ENCODE peak calls at places on chromosomes 12 and 14, in four cellular contexts. I is heart left ventricle, Y is ovary, X is endothelial cell of umbilical vein. S is an unnamed sample. For H3K4me1, the result is how much of the 10 kb centered on the place peaks cover.

GRCh38 chr14:25120261-25120660 is 70.3 kb upstream of the STXBP6 start:
- DNase-seq in I (no peak), Y (no peak), X (no peak), S (no peak)

GRCh38 chr12:120321382-120322202 is 6.0 kb downstream of the PLA2G1B start:
- DNase-seq in I (no peak), Y (no peak), X (no peak), S (peak)

GRCh38 chr12:28248555-28249127 is 58.4 kb downstream of the CCDC91 start:
- DNase-seq in I (no peak), Y (no peak), X (no peak), S (no peak)

GRCh38 chr12:128644664-128645296 is 179.0 kb downstream of the SLC15A4 start:
- DNase-seq in I (no peak), Y (no peak), X (no peak), S (peak)

GRCh38 chr14:101669629-101670028 is 91.9 kb upstream of the PPP2R5C start:
- DNase-seq in I (no peak), Y (no peak), X (no peak), S (no peak)

GRCh38 chr12:85825751-85826150 is 10.5 kb downstream of the RASSF9 start:
- DNase-seq in I (no peak), Y (no peak), X (no peak), S (no peak)

GRCh38 chr14:50806241-50806933 is 24.6 kb downstream of the NIN start:
- DNase-seq in I (no peak), Y (no peak), X (no peak), S (no peak)

GRCh38 chr14:54881235-54881760 is 21.3 kb downstream of the GCH1 start:
- DNase-seq in I (peak), Y (no peak), X (no peak), S (peak)

GRCh38 chr14:23864252-23864651 is 89.3 kb upstream of the DHRS4 start:
- DNase-seq in I (no peak), Y (no peak), X (no peak), S (no peak)

GRCh38 chr12:76255281-76255680 is 92.9 kb downstream of the BBS10 start:
- DNase-seq in I (no peak), Y (no peak), X (no peak), S (no peak)

GRCh38 chr14:74207943-74208342 is 31.3 kb upstream of the VSX2 start:
- DNase-seq in I (no peak), Y (no peak), X (no peak), S (no peak)

GRCh38 chr14:56787530-56787929 is 22.7 kb downstream of the OTX2 start:
- DNase-seq in I (no peak), Y (no peak), X (no peak), S (no peak)

GRCh38 chr12:70661762-70662161 is 24.5 kb upstream of the PTPRB start:
- DNase-seq in I (no peak), Y (no peak), X (peak), S (no peak)

GRCh38 chr12:90569685-90570084 is 385.3 kb downstream of the CCER1 start:
- DNase-seq in I (no peak), Y (no peak), X (no peak), S (no peak)

GRCh38 chr12:53969588-53970259 is 3.2 kb upstream of the HOXC11 start:
- DNase-seq in I (no peak), Y (no peak), X (no peak), S (no peak)

GRCh38 chr14:58808828-58809227 is 171.1 kb downstream of the DACT1 start:
- DNase-seq in I (no peak), Y (peak), X (peak), S (peak)

GRCh38 chr12:132828706-132829534 is at the start of gene GOLGA3:
- DNase-seq in I (peak), Y (peak), X (peak), S (peak)

GRCh38 chr12:132825861-132826260 is 2.8 kb downstream of the GOLGA3 start:
- DNase-seq in I (no peak), Y (no peak), X (no peak), S (no peak)

GRCh38 chr12:132825089-132825488 is 3.6 kb downstream of the GOLGA3 start:
- DNase-seq in I (no peak), Y (no peak), X (no peak), S (no peak)

GRCh38 chr12:132831771-132832170 is 3.1 kb upstream of the GOLGA3 start:
- DNase-seq in I (no peak), Y (no peak), X (no peak), S (no peak)

DNA sequence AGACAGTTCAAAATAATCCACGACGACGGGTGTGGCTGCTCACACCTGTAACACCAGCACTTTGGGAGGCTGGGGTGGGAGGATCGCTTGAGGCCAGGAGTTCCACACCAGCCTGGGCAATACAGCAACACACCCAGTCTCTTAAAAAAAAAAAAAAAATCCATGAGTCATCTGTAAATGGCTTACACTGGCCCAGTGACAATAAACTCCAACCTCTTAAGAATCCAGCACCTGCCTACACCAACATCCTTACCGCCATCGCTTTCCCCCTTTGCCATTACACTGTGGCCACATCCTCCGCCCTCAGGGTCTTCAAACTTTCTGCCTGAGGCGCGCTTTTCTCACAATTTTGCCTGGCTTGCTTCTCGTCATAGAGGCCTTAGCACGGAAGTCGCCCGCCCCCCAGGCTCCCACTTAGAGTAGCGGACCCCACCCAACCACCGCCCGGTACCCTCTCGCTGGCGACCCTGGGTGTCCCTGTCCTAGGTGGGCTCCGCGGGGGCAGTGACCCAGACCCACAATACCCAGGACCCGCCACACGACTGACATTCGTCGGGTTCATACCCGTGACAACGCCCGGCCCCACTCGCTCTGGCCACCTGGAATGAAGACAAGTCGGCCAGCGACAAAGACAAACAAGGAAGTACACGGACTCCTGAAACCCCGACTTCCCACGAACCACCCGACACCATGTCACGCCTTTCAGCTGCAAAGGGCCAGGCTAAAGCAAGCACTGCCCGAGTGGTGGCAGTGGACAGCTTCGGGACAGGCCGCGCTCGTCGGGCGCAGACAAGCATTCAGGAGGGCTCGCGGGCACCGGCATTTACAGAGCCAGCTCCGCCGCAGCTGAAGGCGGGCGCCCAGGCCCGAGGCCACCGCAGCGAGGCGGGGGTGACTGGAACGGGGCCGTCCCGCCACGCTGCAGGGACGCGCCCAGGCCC is 636 bp downstream of the GOLGA3 start:
- DNase-seq in I (no peak), Y (peak), X (peak), S (peak)
- TF ChIP-seq POLR2A in I (no peak), Y (no peak), X (no peak), S (no peak)

GRCh38 chr14:92962831-92963095 is 39.8 kb downstream of the CHGA start:
- DNase-seq in I (no peak), Y (no peak), X (no peak), S (no peak)

GRCh38 chr14:92961567-92961855 is 38.6 kb downstream of the CHGA start:
- DNase-seq in I (no peak), Y (no peak), X (no peak), S (no peak)

GRCh38 chr14:92962031-92962830 is 39.3 kb downstream of the CHGA start:
- DNase-seq in I (no peak), Y (no peak), X (no peak), S (no peak)

GRCh38 chr14:92963301-92964123 is 40.6 kb downstream of the CHGA start:
- DNase-seq in I (no peak), Y (no peak), X (no peak), S (no peak)

DNA sequence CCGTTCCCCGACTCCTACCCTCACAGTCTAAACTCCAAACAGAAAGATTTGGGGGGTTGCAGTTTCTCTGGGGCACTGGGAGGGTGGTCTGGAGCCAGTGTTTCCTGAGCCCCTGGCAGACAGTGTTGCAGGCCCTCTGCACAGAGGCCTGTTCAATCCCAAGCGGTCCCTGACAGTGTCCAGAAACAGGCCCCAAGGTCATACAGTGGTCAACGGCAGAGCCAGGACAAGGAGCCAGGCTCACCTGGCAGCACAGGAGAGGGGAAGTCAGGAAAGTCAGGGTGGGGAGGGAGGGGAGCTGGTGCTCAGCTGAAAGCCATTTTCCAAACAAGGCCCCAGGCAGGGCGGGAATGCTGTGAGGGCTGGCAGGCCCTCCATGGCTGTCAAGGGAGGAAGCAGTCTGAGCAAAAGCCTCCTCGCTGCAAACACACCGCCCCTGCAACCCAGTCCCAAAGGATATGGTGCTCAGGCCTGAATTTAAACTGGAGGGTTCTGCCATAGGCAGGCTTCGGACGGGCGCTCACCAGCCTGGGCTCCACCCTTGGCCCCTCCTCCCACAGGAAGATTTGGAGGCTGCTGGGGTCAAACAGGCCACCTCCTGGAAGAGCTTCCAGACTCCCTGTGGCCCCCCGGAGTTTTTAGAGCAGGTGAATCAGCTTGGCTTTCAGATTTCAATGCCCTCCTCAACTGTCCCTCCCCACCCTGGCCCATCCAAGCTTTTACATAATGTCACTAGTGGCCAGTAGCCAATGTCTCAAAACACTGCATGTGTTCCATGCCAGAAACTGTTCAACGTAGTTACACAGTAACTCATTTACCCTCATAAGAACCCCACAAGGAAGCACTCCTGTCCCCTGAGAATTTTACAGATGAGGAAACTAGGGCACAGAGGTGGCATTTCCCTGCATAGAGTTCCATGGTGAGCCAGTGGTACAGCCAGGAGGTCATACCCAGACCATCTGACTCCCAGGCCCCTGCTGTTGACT is 41.5 kb downstream of the CHGA start:
- DNase-seq in I (no peak), Y (no peak), X (no peak), S (no peak)
- H3K4me1 ChIP-seq in I (under half), Y (under half), X (under half), S (under half)

GRCh38 chr12:1811281-1811947 is 9.0 kb upstream of the LRTM2 start:
- DNase-seq in I (no peak), Y (no peak), X (peak), S (no peak)

GRCh38 chr12:1810931-1811280 is 9.5 kb upstream of the LRTM2 start:
- DNase-seq in I (no peak), Y (no peak), X (no peak), S (no peak)

GRCh38 chr12:1811948-1812291 is 8.4 kb upstream of the LRTM2 start:
- DNase-seq in I (no peak), Y (no peak), X (no peak), S (no peak)

GRCh38 chr12:1814266-1814665 is 6.1 kb upstream of the LRTM2 start:
- DNase-seq in I (no peak), Y (no peak), X (no peak), S (no peak)

GRCh38 chr12:1812650-1813302 is 7.6 kb upstream of the LRTM2 start:
- DNase-seq in I (no peak), Y (no peak), X (peak), S (peak)
- H3K4me3 ChIP-seq in I (no peak), Y (no peak), X (no peak), S (no peak)

GRCh38 chr12:118050972-118051910 is 9.7 kb downstream of the WSB2 start:
- DNase-seq in I (no peak), Y (no peak), X (no peak), S (no peak)

GRCh38 chr12:118055865-118056773 is 4.9 kb downstream of the WSB2 start:
- DNase-seq in I (no peak), Y (no peak), X (no peak), S (peak)

GRCh38 chr12:118053071-118053985 is 7.7 kb downstream of the WSB2 start:
- DNase-seq in I (no peak), Y (no peak), X (no peak), S (no peak)

GRCh38 chr12:118055144-118055557 is 5.8 kb downstream of the WSB2 start:
- DNase-seq in I (no peak), Y (no peak), X (peak), S (peak)

GRCh38 chr12:118052324-118053070 is 8.5 kb downstream of the WSB2 start:
- DNase-seq in I (peak), Y (peak), X (peak), S (peak)
- TF ChIP-seq POLR2A in I (no peak), Y (no peak), X (no peak), S (no peak)

GRCh38 chr14:68469208-68469713 is 323.6 kb downstream of the ZFP36L1 start:
- DNase-seq in I (no peak), Y (no peak), X (no peak), S (no peak)

GRCh38 chr14:68467425-68467824 is 325.4 kb downstream of the ZFP36L1 start:
- DNase-seq in I (no peak), Y (no peak), X (no peak), S (no peak)

GRCh38 chr14:68466491-68466977 is 326.3 kb downstream of the ZFP36L1 start:
- DNase-seq in I (no peak), Y (no peak), X (peak), S (no peak)

GRCh38 chr14:68470361-68470760 is 322.5 kb downstream of the ZFP36L1 start:
- DNase-seq in I (no peak), Y (no peak), X (no peak), S (no peak)

DNA sequence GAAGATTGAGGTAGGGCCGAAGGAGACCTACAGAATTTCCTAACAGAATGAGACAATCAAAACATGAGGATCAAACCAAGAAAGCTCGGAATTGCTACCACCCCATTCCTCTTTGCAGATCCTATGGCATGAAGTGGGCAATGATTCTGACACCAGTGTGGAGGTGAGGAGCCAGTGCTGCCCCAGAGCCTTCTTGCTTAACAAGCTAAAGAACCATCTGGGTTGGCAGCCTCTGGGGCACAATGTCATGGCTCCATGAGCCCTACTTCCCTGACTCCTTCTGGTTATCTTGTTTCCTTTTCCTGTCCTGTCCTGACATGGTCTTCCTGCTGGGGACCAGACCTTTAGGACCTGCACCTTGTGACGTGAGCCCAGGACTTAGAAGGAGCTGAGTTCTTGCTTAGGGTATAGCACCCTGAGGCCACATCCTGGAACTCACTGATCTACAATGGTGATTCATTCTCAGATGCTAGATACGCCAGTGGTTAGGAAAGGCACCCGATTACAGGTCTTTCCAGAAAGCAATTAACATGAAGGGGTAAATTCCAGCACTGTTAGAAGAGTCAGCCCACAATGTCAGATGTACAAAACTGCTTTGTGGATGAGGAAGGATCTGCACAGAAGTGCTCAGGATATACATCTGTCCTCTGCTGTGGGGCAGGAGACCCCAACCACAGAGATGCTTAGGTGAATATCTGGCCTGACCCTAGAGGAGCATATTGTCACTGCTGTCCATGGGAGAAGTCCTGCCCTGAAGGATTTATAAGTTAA is 324.2 kb downstream of the ZFP36L1 start:
- DNase-seq in I (no peak), Y (no peak), X (peak), S (no peak)
- H3K4me1 ChIP-seq in I (under half), Y (under half), X (under half), S (half or more)

DNA sequence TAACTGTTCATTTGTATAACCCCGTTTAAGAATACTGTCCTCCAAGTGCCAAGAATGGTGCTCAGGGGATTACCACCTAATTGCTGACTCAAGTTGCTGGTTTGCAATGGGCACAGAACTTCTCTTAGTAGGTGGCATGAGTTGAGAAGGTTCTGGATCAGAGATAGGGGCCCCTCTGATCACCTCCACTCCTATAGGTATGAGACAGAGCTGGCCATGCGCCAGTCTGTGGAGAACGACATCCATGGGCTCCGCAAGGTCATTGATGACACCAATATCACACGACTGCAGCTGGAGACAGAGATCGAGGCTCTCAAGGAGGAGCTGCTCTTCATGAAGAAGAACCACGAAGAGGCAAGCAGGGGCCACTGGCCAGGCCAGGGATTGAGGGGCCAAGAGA is 1.6 kb downstream of the KRT18 start:
- DNase-seq in I (no peak), Y (no peak), X (no peak), S (no peak)
- H3K4me3 ChIP-seq in I (no peak), Y (no peak), X (peak), S (no peak)

GRCh38 chr14:61557854-61558253 is 137.5 kb upstream of the HIF1A start:
- DNase-seq in I (no peak), Y (no peak), X (no peak), S (no peak)

GRCh38 chr14:61556455-61556854 is 138.9 kb upstream of the HIF1A start:
- DNase-seq in I (no peak), Y (no peak), X (no peak), S (no peak)

GRCh38 chr14:61557262-61557661 is 138.1 kb upstream of the HIF1A start:
- DNase-seq in I (no peak), Y (no peak), X (no peak), S (no peak)

GRCh38 chr14:61553730-61554641 is 141.3 kb upstream of the HIF1A start:
- DNase-seq in I (no peak), Y (no peak), X (no peak), S (peak)

DNA sequence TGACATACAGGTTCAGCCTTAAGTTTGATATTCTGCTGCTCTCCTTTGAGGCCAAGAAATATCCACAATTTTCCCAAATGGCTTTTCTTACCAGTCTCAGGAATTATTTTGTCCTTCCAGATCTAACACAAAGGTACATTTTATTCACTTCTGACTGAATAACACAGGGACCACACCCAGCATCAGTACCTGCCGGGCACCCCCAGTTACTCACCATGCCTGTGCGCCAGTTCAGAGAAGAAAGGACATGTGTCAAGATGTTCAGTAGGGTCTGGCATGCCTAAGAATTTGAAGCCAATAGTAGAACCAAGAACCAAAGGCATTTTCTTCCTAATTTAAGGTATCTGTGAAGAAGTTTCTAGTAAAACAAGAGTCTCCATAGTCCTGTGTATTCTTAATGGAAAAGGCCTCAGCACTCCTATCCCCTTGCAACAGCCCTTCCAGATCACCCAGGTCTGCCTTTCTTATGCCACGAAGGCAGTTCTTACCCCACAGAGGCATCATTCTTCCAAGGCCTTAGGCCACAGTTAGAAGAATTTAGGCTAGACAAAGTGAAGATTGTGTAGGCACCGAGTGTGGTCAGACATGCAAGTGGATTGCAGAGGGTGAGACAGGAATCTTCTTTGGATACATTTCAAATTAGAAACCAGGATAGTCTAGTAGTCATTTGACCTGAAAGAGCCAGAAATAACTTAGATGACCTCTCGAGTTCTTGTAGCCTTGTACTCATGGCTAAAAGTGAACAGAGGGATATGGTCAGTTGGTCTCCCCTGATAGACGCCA is 140.1 kb upstream of the HIF1A start:
- DNase-seq in I (no peak), Y (no peak), X (no peak), S (no peak)
- TF ChIP-seq POLR2A in I (no peak), Y (no peak), X (no peak), S (no peak)

GRCh38 chr12:15710860-15711510 is 78.2 kb downstream of the EPS8 start:
- DNase-seq in I (no peak), Y (no peak), X (no peak), S (no peak)

GRCh38 chr12:15707516-15708199 is 81.5 kb downstream of the EPS8 start:
- DNase-seq in I (no peak), Y (no peak), X (no peak), S (no peak)

GRCh38 chr12:15712160-15712559 is 77.0 kb downstream of the EPS8 start:
- DNase-seq in I (no peak), Y (no peak), X (no peak), S (no peak)

GRCh38 chr12:15708396-15709070 is 80.7 kb downstream of the EPS8 start:
- DNase-seq in I (no peak), Y (no peak), X (no peak), S (no peak)

GRCh38 chr12:15709524-15709923 is 79.7 kb downstream of the EPS8 start:
- DNase-seq in I (no peak), Y (no peak), X (no peak), S (no peak)
- H3K4me1 ChIP-seq in I (under half), Y (under half), X (under half), S (under half)